ENCODE peak calls at places on chromosome 19, in five cellular contexts. A, X, D, Z and V are unnamed samples.

GRCh38 chr19:58570770-58571574 is 2.2 kb downstream of the MZF1 start:
- DNase-seq in D (no peak), Z (no peak), X (no peak), A (peak), V (no peak)

GRCh38 chr19:49932041-49932451 is 2.7 kb upstream of the NUP62 start:
- DNase-seq in Z (no peak), A (no peak), X (no peak), D (no peak), V (no peak)

GRCh38 chr19:30169196-30169900 is 202.8 kb upstream of the ZNF536 start:
- DNase-seq in D (no peak), Z (no peak), X (no peak), A (no peak), V (no peak)

GRCh38 chr19:366951-367350 is 22.4 kb upstream of the MIER2 start:
- DNase-seq in Z (no peak), A (no peak), X (no peak), D (no peak), V (no peak)

GRCh38 chr19:37902668-37903067 is 3.7 kb downstream of the WDR87 start:
- DNase-seq in A (peak), X (peak), D (peak), Z (peak), V (peak)

GRCh38 chr19:40219721-40220276 is 1.6 kb upstream of the TTC9B start:
- DNase-seq in Z (no peak), D (peak), X (peak), A (no peak), V (no peak)

GRCh38 chr19:44576843-44577565 is 36.4 kb upstream of the IGSF23 start:
- DNase-seq in A (no peak), X (no peak), Z (no peak), D (peak), V (peak)

GRCh38 chr19:4583961-4584669 is 24.6 kb upstream of the SEMA6B start:
- DNase-seq in A (no peak), X (peak), Z (peak), D (peak), V (no peak)

GRCh38 chr19:2288743-2289713 is 7.1 kb upstream of the PEAK3 start:
- DNase-seq in D (no peak), X (no peak), Z (no peak), A (no peak), V (no peak)

GRCh38 chr19:29735821-29736220 is 20.8 kb upstream of the C19orf12 start:
- DNase-seq in X (no peak), D (no peak), Z (no peak), A (no peak), V (no peak)

GRCh38 chr19:3149526-3150505 is 14.0 kb downstream of the GNA15 start:
- DNase-seq in Z (no peak), D (no peak), A (no peak), X (no peak), V (no peak)

GRCh38 chr19:49425922-49426592 is 869 bp downstream of the GFY start:
- DNase-seq in D (peak), X (no peak), Z (no peak), A (no peak), V (peak)

GRCh38 chr19:24064175-24064574 is 22.8 kb upstream of the ZNF254 start:
- DNase-seq in X (no peak), A (no peak), Z (no peak), D (no peak), V (no peak)

GRCh38 chr19:32406161-32407003 is 812 bp downstream of the DPY19L3 start:
- DNase-seq in A (no peak), Z (no peak), X (no peak), D (peak), V (no peak)

GRCh38 chr19:4352701-4353121 is 9.3 kb downstream of the MPND start:
- DNase-seq in X (peak), A (no peak), D (peak), Z (peak), V (no peak)

GRCh38 chr19:35743640-35744306 is 1.4 kb downstream of the U2AF1L4 start:
- DNase-seq in A (no peak), X (no peak), D (no peak), Z (no peak), V (no peak)

GRCh38 chr19:2302319-2303208 is 5.4 kb downstream of the LINGO3 start:
- DNase-seq in X (peak), A (no peak), D (peak), Z (peak), V (no peak)

GRCh38 chr19:29665826-29666633 is 769 bp downstream of the PLEKHF1 start:
- DNase-seq in A (no peak), X (peak), D (peak), Z (peak), V (peak)

GRCh38 chr19:39411832-39412099 is 703 bp upstream of the PLEKHG2 start:
- DNase-seq in X (peak), Z (peak), A (peak), D (peak), V (no peak)

GRCh38 chr19:50649433-50650391 is at the start of gene C19orf81:
- DNase-seq in D (peak), X (peak), A (no peak), Z (peak), V (no peak)

GRCh38 chr19:18141031-18141430 is 11.9 kb upstream of the PIK3R2 start:
- DNase-seq in Z (no peak), X (no peak), D (no peak), A (no peak), V (no peak)

GRCh38 chr19:14494910-14495677 is 833 bp downstream of the GIPC1 start:
- DNase-seq in A (no peak), D (no peak), X (no peak), Z (no peak), V (no peak)

GRCh38 chr19:54133312-54133956 is 4.1 kb upstream of the CNOT3 start:
- DNase-seq in X (peak), Z (peak), A (no peak), D (peak), V (no peak)

GRCh38 chr19:3062165-3063105 is at the start of gene TLE5:
- DNase-seq in D (peak), A (no peak), X (peak), Z (no peak), V (no peak)

GRCh38 chr19:3478409-3479176 is 1.7 kb downstream of the SMIM24 start:
- DNase-seq in Z (no peak), X (no peak), D (peak), A (no peak), V (no peak)

GRCh38 chr19:49896863-49897621 is at the start of gene IL4I1:
- DNase-seq in Z (no peak), D (no peak), X (peak), A (no peak), V (no peak)

GRCh38 chr19:854549-854948 is 2.4 kb downstream of the ELANE start:
- DNase-seq in D (no peak), X (no peak), Z (no peak), A (no peak), V (no peak)

GRCh38 chr19:14676762-14677161 is 2.1 kb upstream of the ADGRE3 start:
- DNase-seq in D (no peak), A (no peak), X (no peak), Z (no peak), V (no peak)

GRCh38 chr19:29479941-29480340 is 45.9 kb upstream of the VSTM2B start:
- DNase-seq in X (no peak), D (no peak), Z (no peak), A (no peak), V (no peak)

GRCh38 chr19:51693246-51693645 is at the start of gene SPACA6:
- DNase-seq in A (no peak), D (no peak), Z (no peak), X (no peak), V (no peak)
- H3K4me3 ChIP-seq in A (peak), D (no peak), Z (no peak), X (no peak), V (no peak)

GRCh38 chr19:10575011-10575716 is 6.4 kb upstream of the CDKN2D start:
- DNase-seq in X (no peak), Z (no peak), D (no peak), A (no peak), V (no peak)
- H3K4me3 ChIP-seq in X (no peak), Z (no peak), D (no peak), A (no peak), V (no peak)

GRCh38 chr19:6587998-6588507 is 2.9 kb downstream of the CD70 start:
- DNase-seq in X (no peak), D (peak), Z (no peak), A (no peak), V (no peak)

GRCh38 chr19:6589711-6590457 is 1.1 kb downstream of the CD70 start:
- DNase-seq in A (no peak), Z (no peak), D (no peak), X (no peak), V (no peak)

GRCh38 chr19:6588508-6589345 is 2.2 kb downstream of the CD70 start:
- DNase-seq in A (no peak), X (no peak), Z (no peak), D (no peak), V (no peak)

GRCh38 chr19:6593651-6594416 is 2.9 kb upstream of the CD70 start:
- DNase-seq in D (no peak), Z (no peak), X (no peak), A (no peak), V (no peak)

GRCh38 chr19:6590458-6591319 is at the start of gene CD70:
- DNase-seq in A (no peak), D (no peak), Z (peak), X (no peak), V (no peak)
- H3K4me3 ChIP-seq in A (no peak), D (no peak), Z (peak), X (peak), V (peak)

GRCh38 chr19:42095814-42096230 is 19.9 kb downstream of the ZNF574 start:
- DNase-seq in D (peak), X (no peak), A (no peak), Z (peak), V (no peak)
- H3K4me3 ChIP-seq in D (no peak), X (no peak), A (no peak), Z (no peak), V (no peak)

DNA sequence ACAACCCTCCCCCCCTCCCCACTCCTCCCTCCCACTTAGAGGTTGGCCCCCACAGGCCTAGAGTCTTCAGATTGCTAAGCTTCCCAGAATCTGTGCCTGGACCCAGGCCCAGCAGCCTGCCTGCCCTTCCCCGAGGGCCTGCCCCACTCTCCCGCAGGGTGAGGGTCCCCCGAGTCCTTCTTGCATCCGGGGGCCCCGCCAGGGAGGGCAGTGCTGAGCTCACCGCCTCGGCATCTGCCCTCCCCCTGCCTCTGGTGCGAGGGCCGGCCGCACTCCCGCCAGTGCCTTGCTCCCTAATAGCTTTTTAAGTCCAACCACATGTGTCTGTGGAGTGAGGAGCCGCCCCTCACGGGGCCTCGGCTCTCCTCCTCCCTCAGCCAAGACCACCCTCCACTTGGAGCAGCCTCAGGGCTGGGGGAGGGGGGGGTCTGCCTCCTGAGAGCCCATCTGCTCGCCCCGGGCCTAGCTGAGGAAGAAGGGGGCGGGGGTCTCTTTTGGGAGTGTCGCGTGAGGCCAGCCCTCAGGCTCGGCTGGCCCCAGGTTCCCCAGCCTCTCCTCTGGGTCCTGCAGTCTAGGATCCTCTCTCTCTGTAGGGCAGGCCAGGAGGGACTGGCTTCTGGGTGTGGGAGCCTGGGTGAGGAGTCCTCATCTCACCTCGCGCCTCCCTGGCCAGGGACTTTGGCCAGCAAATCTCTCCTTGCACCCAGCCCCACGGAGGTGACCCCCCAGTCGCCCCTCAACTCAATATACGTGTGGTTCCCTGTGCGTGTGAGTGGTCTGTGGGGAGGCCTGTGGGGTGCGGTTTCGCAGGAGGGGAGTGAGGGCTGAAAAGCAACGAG is 47.2 kb downstream of the LYL1 start:
- DNase-seq in D (no peak), A (no peak), Z (no peak), X (peak), V (no peak)
- H3K4me3 ChIP-seq in D (no peak), A (no peak), Z (no peak), X (no peak), V (no peak)

GRCh38 chr19:48415395-48415794 is 21.9 kb downstream of the GRIN2D start:
- DNase-seq in D (peak), Z (no peak), X (peak), A (peak), V (no peak)
- H3K4me3 ChIP-seq in D (no peak), Z (no peak), X (no peak), A (no peak), V (no peak)

GRCh38 chr19:19488041-19488874 is 27.1 kb downstream of the TSSK6 start:
- DNase-seq in Z (no peak), D (peak), X (peak), A (no peak), V (no peak)
- H3K4me3 ChIP-seq in Z (no peak), D (no peak), X (no peak), A (no peak), V (no peak)